ENCODE peak calls at places on chromosomes 6 and 20, in seven cellular contexts. P is lung, Z is left ventricle myocardium inferior, L is body of pancreas, H is adipocyte, R is endothelial cell of umbilical vein, I is fibroblast of lung. K is an unnamed sample. For H3K27me3, the result is how much of the 10 kb centered on the place peaks cover.

GRCh38 chr20:16978497-16978896 is 230.3 kb downstream of the OTOR start:
- DNase-seq in R (no peak), Z (no peak), P (no peak), I (no peak), L (no peak), H (no peak), K (no peak)

GRCh38 chr20:18272451-18272850 is 15.9 kb upstream of the ZNF133 start:
- DNase-seq in L (no peak), I (peak), Z (peak), P (no peak), H (peak), R (no peak), K (no peak)

GRCh38 chr6:28081486-28081751 is 1.1 kb downstream of the ZNF165 start:
- DNase-seq in R (no peak), L (no peak), P (no peak), Z (no peak), H (no peak), I (no peak), K (no peak)

GRCh38 chr20:46552460-46553420 is 2.3 kb upstream of the OCSTAMP start:
- DNase-seq in Z (no peak), H (no peak), I (no peak), L (no peak), R (no peak), P (no peak), K (no peak)

GRCh38 chr20:1302578-1303541 is 26.1 kb downstream of the SDCBP2 start:
- DNase-seq in I (no peak), L (no peak), R (no peak), H (no peak), Z (no peak), P (no peak), K (no peak)

GRCh38 chr20:38805502-38805957 is at the start of gene PPP1R16B:
- DNase-seq in H (peak), Z (peak), P (no peak), L (peak), I (no peak), R (peak), K (no peak)

GRCh38 chr20:29741594-29741893 is 1515.9 kb upstream of the DEFB115 start:
- DNase-seq in Z (no peak), H (no peak), I (no peak), R (no peak), L (no peak), P (no peak), K (no peak)

GRCh38 chr20:52342913-52343312 is 151.3 kb upstream of the ZFP64 start:
- DNase-seq in Z (no peak), H (no peak), R (no peak), I (no peak), P (no peak), L (no peak), K (no peak)

GRCh38 chr20:17671565-17671964 is 10.5 kb downstream of the RRBP1 start:
- DNase-seq in H (no peak), Z (no peak), L (no peak), I (no peak), P (no peak), R (no peak), K (no peak)

GRCh38 chr6:6270948-6271347 is 49.5 kb downstream of the F13A1 start:
- DNase-seq in L (no peak), H (no peak), R (no peak), P (no peak), Z (no peak), I (no peak), K (no peak)

GRCh38 chr20:53639128-53639527 is 45.5 kb upstream of the ZNF217 start:
- DNase-seq in I (no peak), L (no peak), Z (no peak), R (no peak), H (no peak), P (no peak), K (no peak)
- H3K4me3 ChIP-seq in I (no peak), L (no peak), Z (no peak), R (no peak), H (no peak), P (no peak), K (no peak)

GRCh38 chr6:1442929-1443328 is 53.6 kb downstream of the FOXF2 start:
- DNase-seq in R (no peak), P (no peak), I (no peak), Z (no peak), H (no peak), L (no peak), K (no peak)

GRCh38 chr6:1436334-1437306 is 47.2 kb downstream of the FOXF2 start:
- DNase-seq in L (peak), R (peak), P (peak), I (peak), Z (no peak), H (peak), K (peak)

GRCh38 chr6:1438471-1438881 is 49.1 kb downstream of the FOXF2 start:
- DNase-seq in I (no peak), P (no peak), R (no peak), L (no peak), Z (no peak), H (no peak), K (no peak)

GRCh38 chr6:1439349-1439748 is 50.0 kb downstream of the FOXF2 start:
- DNase-seq in P (no peak), Z (no peak), L (no peak), H (no peak), R (no peak), I (no peak), K (no peak)

DNA sequence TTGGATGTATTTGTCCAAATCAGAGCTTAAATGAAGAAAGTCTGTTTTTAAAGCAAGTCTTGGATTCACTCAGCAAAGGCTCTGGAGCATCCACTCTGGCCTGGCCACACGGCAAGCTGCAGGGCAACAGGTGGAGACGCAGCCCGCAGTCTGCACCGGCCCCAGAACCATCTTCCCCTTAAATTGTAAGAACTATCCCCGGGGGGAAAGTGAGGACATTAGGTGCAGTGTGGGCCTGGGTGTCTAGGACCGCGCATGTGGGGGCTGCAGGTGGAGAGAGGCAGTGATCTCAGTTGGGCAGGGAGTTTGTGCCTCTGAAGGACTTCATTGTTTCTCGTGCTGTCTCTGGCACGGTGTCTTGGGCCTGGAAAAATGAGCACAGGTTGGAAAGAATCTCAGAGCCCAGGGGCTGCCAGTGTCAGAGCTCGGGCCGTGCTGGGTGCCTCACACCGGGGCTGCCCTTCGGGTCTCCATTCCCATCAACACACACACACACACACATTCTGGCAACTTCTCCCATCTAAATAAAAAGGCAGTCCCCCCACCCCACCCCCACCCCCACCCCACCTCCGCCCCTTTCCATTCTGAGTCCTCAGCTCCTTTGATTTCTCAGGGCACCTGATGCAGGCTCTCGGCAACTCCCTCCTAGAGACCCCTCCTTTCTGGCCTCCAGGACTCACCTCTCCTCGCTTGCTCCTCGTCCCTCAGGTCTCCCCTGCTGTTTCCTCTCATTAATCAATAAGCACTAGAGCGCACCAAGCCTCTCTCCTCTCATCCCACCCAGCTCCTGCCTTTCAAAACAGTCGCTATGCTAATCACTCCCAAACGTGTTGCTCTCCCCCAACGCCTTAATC is 48.4 kb downstream of the FOXF2 start:
- DNase-seq in I (no peak), L (no peak), P (no peak), Z (no peak), R (no peak), H (no peak), K (no peak)
- H3K27me3 ChIP-seq in I (under half), L (under half), P (under half), Z (half or more), R (under half), H (under half), K (under half)

GRCh38 chr6:135022050-135022697 is 32.4 kb downstream of the HBS1L start:
- DNase-seq in Z (no peak), H (no peak), I (no peak), L (no peak), P (no peak), R (no peak), K (no peak)
- H3K4me3 ChIP-seq in Z (no peak), H (no peak), I (no peak), L (no peak), P (no peak), R (no peak), K (no peak)

GRCh38 chr20:59614714-59615113 is 10.4 kb downstream of the PHACTR3 start:
- DNase-seq in P (no peak), R (no peak), Z (no peak), I (no peak), L (no peak), H (no peak), K (no peak)
- H3K27me3 ChIP-seq in P (under half), R (under half), Z (under half), I (under half), L (under half), H (under half), K (under half)

GRCh38 chr6:10412165-10412947 is 2.5 kb downstream of the TFAP2A start:
- DNase-seq in Z (no peak), R (no peak), I (peak), H (peak), L (peak), P (no peak), K (peak)
- H3K4me3 ChIP-seq in Z (peak), R (peak), I (peak), H (peak), L (peak), P (peak), K (peak)

DNA sequence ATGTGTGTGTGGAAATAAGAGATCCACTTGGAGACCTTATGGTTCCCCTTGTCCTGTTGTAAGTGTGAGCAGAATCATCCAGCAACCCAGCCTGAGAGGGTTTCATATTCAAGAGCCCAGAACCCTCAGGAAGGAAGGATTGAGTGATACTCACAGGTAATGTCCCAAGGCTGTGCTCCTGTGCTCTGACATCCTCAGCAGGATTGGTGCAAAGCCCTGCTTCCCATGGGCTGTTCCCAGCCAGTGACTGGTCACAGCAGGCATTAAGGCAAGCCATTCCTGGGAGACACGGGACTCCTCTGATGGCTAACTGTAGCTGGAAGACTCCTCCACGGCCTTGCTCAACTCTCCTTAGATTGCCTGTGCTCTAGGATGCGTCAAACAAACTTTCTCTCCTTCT is 33.8 kb upstream of the HLA-G start:
- DNase-seq in H (no peak), I (no peak), Z (no peak), R (no peak), P (no peak), L (no peak), K (no peak)
- H3K27me3 ChIP-seq in H (under half), I (under half), Z (half or more), R (half or more), P (under half), L (under half), K (under half)

GRCh38 chr6:131169613-131170012 is 34.3 kb downstream of the AKAP7 start:
- DNase-seq in R (no peak), P (no peak), H (no peak), Z (no peak), L (no peak), I (no peak), K (no peak)
- H3K4me3 ChIP-seq in R (no peak), P (no peak), H (no peak), Z (no peak), L (no peak), I (no peak), K (no peak)

K was measured in MG63.